ENCODE peak calls at places on chromosomes 4 and X, in seven cellular contexts. One of them, this sample, is unnamed.
A peak's percentile ranks its signal among the peaks of the same experiment; 100 is the strongest.

GRCh38 chrX:151984328-151984727 is 9.9 kb upstream of the GABRE start:
- DNase-seq in NCI-H1105: no peak
- DNase-seq in left cardiac atrium: no peak
- DNase-seq in amygdala: no peak
- DNase-seq in RWPE1: peak; percentile 61
- DNase-seq in right cardiac atrium: no peak
- DNase-seq in RCC 7860: peak; percentile 62
- DNase-seq in this sample: no peak

GRCh38 chrX:37491686-37492085 is 79.8 kb upstream of the LANCL3 start:
- DNase-seq in NCI-H1105: no peak
- DNase-seq in left cardiac atrium: no peak
- DNase-seq in amygdala: no peak
- DNase-seq in RWPE1: no peak
- DNase-seq in right cardiac atrium: peak; percentile 50
- DNase-seq in RCC 7860: no peak
- DNase-seq in this sample: no peak

GRCh38 chrX:38816158-38816557 is 14.9 kb downstream of the MID1IP1 start:
- DNase-seq in NCI-H1105: no peak
- DNase-seq in left cardiac atrium: no peak
- DNase-seq in amygdala: peak; percentile 1
- DNase-seq in RWPE1: no peak
- DNase-seq in right cardiac atrium: no peak
- DNase-seq in RCC 7860: no peak
- DNase-seq in this sample: no peak

GRCh38 chr4:109979932-109980717 is 67.4 kb downstream of the EGF start:
- DNase-seq in NCI-H1105: no peak
- DNase-seq in left cardiac atrium: no peak
- DNase-seq in amygdala: no peak
- DNase-seq in RWPE1: peak; percentile 55
- DNase-seq in right cardiac atrium: no peak
- DNase-seq in RCC 7860: peak; percentile 54
- DNase-seq in this sample: no peak

GRCh38 chrX:152635941-152636340 is 1.8 kb upstream of the GABRQ start:
- DNase-seq in NCI-H1105: peak; percentile 62
- DNase-seq in left cardiac atrium: no peak
- DNase-seq in amygdala: no peak
- DNase-seq in RWPE1: peak; percentile 20
- DNase-seq in right cardiac atrium: no peak
- DNase-seq in RCC 7860: peak; percentile 11
- DNase-seq in this sample: peak; percentile 33

GRCh38 chrX:150635952-150636351 is 57.2 kb upstream of the MTMR1 start:
- DNase-seq in NCI-H1105: no peak
- DNase-seq in left cardiac atrium: no peak
- DNase-seq in amygdala: no peak
- DNase-seq in RWPE1: peak; percentile 60
- DNase-seq in right cardiac atrium: no peak
- DNase-seq in RCC 7860: peak; percentile 87
- DNase-seq in this sample: no peak

GRCh38 chrX:71304561-71304960 is 3.0 kb downstream of the ITGB1BP2 start:
- DNase-seq in NCI-H1105: no peak
- DNase-seq in left cardiac atrium: no peak
- DNase-seq in amygdala: no peak
- DNase-seq in RWPE1: no peak
- DNase-seq in right cardiac atrium: no peak
- DNase-seq in RCC 7860: no peak
- DNase-seq in this sample: no peak

GRCh38 chrX:2374086-2374485 is 126.7 kb downstream of the DHRSX start:
- DNase-seq in NCI-H1105: no peak
- DNase-seq in left cardiac atrium: no peak
- DNase-seq in amygdala: no peak
- DNase-seq in RWPE1: no peak
- DNase-seq in right cardiac atrium: no peak
- DNase-seq in RCC 7860: no peak
- DNase-seq in this sample: no peak

GRCh38 chr4:80999943-81000342 is 30.6 kb upstream of the BMP3 start:
- DNase-seq in NCI-H1105: no peak
- DNase-seq in left cardiac atrium: no peak
- DNase-seq in amygdala: no peak
- DNase-seq in RWPE1: no peak
- DNase-seq in right cardiac atrium: no peak
- DNase-seq in RCC 7860: no peak
- DNase-seq in this sample: no peak

GRCh38 chr4:186137193-186137792 is 32.8 kb downstream of the FAM149A start:
- DNase-seq in NCI-H1105: no peak
- DNase-seq in left cardiac atrium: no peak
- DNase-seq in amygdala: no peak
- DNase-seq in RWPE1: peak; percentile 26
- DNase-seq in right cardiac atrium: no peak
- DNase-seq in RCC 7860: no peak
- DNase-seq in this sample: no peak

GRCh38 chr4:36325499-36325898 is 44.1 kb downstream of the DTHD1 start:
- DNase-seq in NCI-H1105: no peak
- DNase-seq in left cardiac atrium: no peak
- DNase-seq in amygdala: no peak
- DNase-seq in RWPE1: no peak
- DNase-seq in right cardiac atrium: no peak
- DNase-seq in RCC 7860: no peak
- DNase-seq in this sample: no peak

GRCh38 chrX:9875801-9876200 is 89.6 kb downstream of the SHROOM2 start:
- DNase-seq in NCI-H1105: no peak
- DNase-seq in left cardiac atrium: no peak
- DNase-seq in amygdala: no peak
- DNase-seq in RWPE1: no peak
- DNase-seq in right cardiac atrium: no peak
- DNase-seq in RCC 7860: no peak
- DNase-seq in this sample: no peak

GRCh38 chrX:20382518-20383291 is 116.0 kb upstream of the RPS6KA3 start:
- DNase-seq in NCI-H1105: no peak
- DNase-seq in left cardiac atrium: no peak
- DNase-seq in amygdala: no peak
- DNase-seq in RWPE1: peak; percentile 8
- DNase-seq in right cardiac atrium: no peak
- DNase-seq in RCC 7860: peak; percentile 19
- DNase-seq in this sample: no peak

GRCh38 chr4:75715105-75715799 is 9.1 kb upstream of the USO1 start:
- DNase-seq in NCI-H1105: no peak
- DNase-seq in left cardiac atrium: no peak
- DNase-seq in amygdala: no peak
- DNase-seq in RWPE1: no peak
- DNase-seq in right cardiac atrium: no peak
- DNase-seq in RCC 7860: no peak
- DNase-seq in this sample: no peak

GRCh38 chr4:73676881-73677323 is 56.7 kb upstream of the RASSF6 start:
- DNase-seq in NCI-H1105: no peak
- DNase-seq in left cardiac atrium: no peak
- DNase-seq in amygdala: no peak
- DNase-seq in RWPE1: peak; percentile 85
- DNase-seq in right cardiac atrium: peak; percentile 65
- DNase-seq in RCC 7860: peak; percentile 80
- DNase-seq in this sample: peak; percentile 34

GRCh38 chr4:107906458-107907100 is 24.8 kb upstream of the CYP2U1 start:
- DNase-seq in NCI-H1105: no peak
- DNase-seq in left cardiac atrium: no peak
- DNase-seq in amygdala: no peak
- DNase-seq in RWPE1: no peak
- DNase-seq in right cardiac atrium: no peak
- DNase-seq in RCC 7860: no peak
- DNase-seq in this sample: peak; percentile 88

GRCh38 chrX:21623778-21624501 is 34.2 kb downstream of the KLHL34 start:
- DNase-seq in NCI-H1105: no peak
- DNase-seq in left cardiac atrium: no peak
- DNase-seq in amygdala: no peak
- DNase-seq in RWPE1: no peak
- DNase-seq in right cardiac atrium: no peak
- DNase-seq in RCC 7860: no peak
- DNase-seq in this sample: no peak

GRCh38 chr4:187027231-187027760 is 303.6 kb upstream of the FAT1 start:
- DNase-seq in NCI-H1105: no peak
- DNase-seq in left cardiac atrium: no peak
- DNase-seq in amygdala: no peak
- DNase-seq in RWPE1: no peak
- DNase-seq in right cardiac atrium: no peak
- DNase-seq in RCC 7860: no peak
- DNase-seq in this sample: no peak

GRCh38 chrX:8748855-8749254 is 16.9 kb upstream of the ANOS1 start:
- DNase-seq in NCI-H1105: no peak
- DNase-seq in left cardiac atrium: no peak
- DNase-seq in amygdala: no peak
- DNase-seq in RWPE1: peak; percentile 36
- DNase-seq in right cardiac atrium: no peak
- DNase-seq in RCC 7860: peak; percentile 5
- DNase-seq in this sample: no peak

GRCh38 chr4:24932831-24933230 is 20.0 kb upstream of the CCDC149 start:
- DNase-seq in NCI-H1105: no peak
- DNase-seq in left cardiac atrium: no peak
- DNase-seq in amygdala: no peak
- DNase-seq in RWPE1: no peak
- DNase-seq in right cardiac atrium: no peak
- DNase-seq in RCC 7860: peak; percentile 28
- DNase-seq in this sample: no peak

GRCh38 chr4:65552071-65552470 is 118.2 kb downstream of the EPHA5 start:
- DNase-seq in NCI-H1105: no peak
- DNase-seq in left cardiac atrium: no peak
- DNase-seq in amygdala: no peak
- DNase-seq in RWPE1: no peak
- DNase-seq in right cardiac atrium: no peak
- DNase-seq in RCC 7860: no peak
- DNase-seq in this sample: no peak

GRCh38 chr4:30720656-30721352 is 635 bp downstream of the PCDH7 start:
- DNase-seq in NCI-H1105: peak; percentile 9
- DNase-seq in left cardiac atrium: peak; percentile 34
- DNase-seq in amygdala: no peak
- DNase-seq in RWPE1: peak; percentile 13
- DNase-seq in right cardiac atrium: peak; percentile 61
- DNase-seq in RCC 7860: peak; percentile 10
- DNase-seq in this sample: peak; percentile 47

GRCh38 chr4:150974750-150975149 is 40.3 kb downstream of the LRBA start:
- DNase-seq in NCI-H1105: no peak
- DNase-seq in left cardiac atrium: no peak
- DNase-seq in amygdala: no peak
- DNase-seq in RWPE1: no peak
- DNase-seq in right cardiac atrium: no peak
- DNase-seq in RCC 7860: no peak
- DNase-seq in this sample: no peak

GRCh38 chr4:67568820-67569219 is 10.3 kb downstream of the STAP1 start:
- DNase-seq in NCI-H1105: no peak
- DNase-seq in left cardiac atrium: no peak
- DNase-seq in amygdala: no peak
- DNase-seq in RWPE1: no peak
- DNase-seq in right cardiac atrium: no peak
- DNase-seq in RCC 7860: no peak
- DNase-seq in this sample: no peak

GRCh38 chr4:175784986-175785525 is 27.0 kb downstream of the GPM6A start:
- DNase-seq in NCI-H1105: no peak
- DNase-seq in left cardiac atrium: no peak
- DNase-seq in amygdala: no peak
- DNase-seq in RWPE1: no peak
- DNase-seq in right cardiac atrium: no peak
- DNase-seq in RCC 7860: no peak
- DNase-seq in this sample: no peak

GRCh38 chr4:150206981-150207380 is 128.7 kb downstream of the DCLK2 start:
- DNase-seq in NCI-H1105: no peak
- DNase-seq in left cardiac atrium: no peak
- DNase-seq in amygdala: no peak
- DNase-seq in RWPE1: no peak
- DNase-seq in right cardiac atrium: no peak
- DNase-seq in RCC 7860: no peak
- DNase-seq in this sample: no peak

GRCh38 chr4:9812530-9813340 is 31.3 kb downstream of the DRD5 start:
- DNase-seq in NCI-H1105: no peak
- DNase-seq in left cardiac atrium: no peak
- DNase-seq in amygdala: no peak
- DNase-seq in RWPE1: no peak
- DNase-seq in right cardiac atrium: no peak
- DNase-seq in RCC 7860: no peak
- DNase-seq in this sample: no peak

GRCh38 chrX:120029354-120029753 is 48.1 kb downstream of the RHOXF2B start:
- DNase-seq in NCI-H1105: no peak
- DNase-seq in left cardiac atrium: no peak
- DNase-seq in amygdala: no peak
- DNase-seq in RWPE1: no peak
- DNase-seq in right cardiac atrium: no peak
- DNase-seq in RCC 7860: no peak
- DNase-seq in this sample: no peak

GRCh38 chr4:31290836-31291235 is 570.7 kb downstream of the PCDH7 start:
- DNase-seq in NCI-H1105: no peak
- DNase-seq in left cardiac atrium: no peak
- DNase-seq in amygdala: no peak
- DNase-seq in RWPE1: no peak
- DNase-seq in right cardiac atrium: no peak
- DNase-seq in RCC 7860: no peak
- DNase-seq in this sample: no peak

GRCh38 chr4:24771241-24771640 is 24.1 kb upstream of the SOD3 start:
- DNase-seq in NCI-H1105: no peak
- DNase-seq in left cardiac atrium: no peak
- DNase-seq in amygdala: no peak
- DNase-seq in RWPE1: no peak
- DNase-seq in right cardiac atrium: no peak
- DNase-seq in RCC 7860: no peak
- DNase-seq in this sample: no peak